ENCODE peak calls at places on chromosomes 7 and 10, in six cellular contexts. E is neural crest cell, X is PC-3, U is OCI-LY7, Y is pancreas, N is lung. W is an unnamed sample.

GRCh38 chr7:50166997-50167961 is 74.2 kb upstream of the ZPBP start:
- DNase-seq in E (no peak), X (no peak), U (peak; percentile 84), Y (no peak), N (no peak), W (no peak)

GRCh38 chr7:117110480-117111315 is 157.4 kb downstream of the ST7 start:
- DNase-seq in E (no peak), X (no peak), U (no peak), Y (no peak), N (no peak), W (peak; percentile 70)

GRCh38 chr7:47078241-47078640 is 503.7 kb downstream of the TNS3 start:
- DNase-seq in E (no peak), X (no peak), U (no peak), Y (no peak), N (no peak), W (no peak)

GRCh38 chr7:100369105-100369504 is 4.2 kb upstream of the PILRA start:
- DNase-seq in E (no peak), X (no peak), U (peak; percentile 86), Y (no peak), N (peak; percentile 68), W (peak; percentile 77)

GRCh38 chr10:7933262-7933661 is 115.0 kb downstream of the TAF3 start:
- DNase-seq in E (no peak), X (no peak), U (no peak), Y (no peak), N (no peak), W (no peak)

GRCh38 chr7:142301923-142302550 is 44.2 kb upstream of the PRSS58 start:
- DNase-seq in E (no peak), X (peak; percentile 31), U (peak; percentile 68), Y (no peak), N (no peak), W (peak; percentile 42)

GRCh38 chr7:92835140-92835850 is 1.1 kb downstream of the CDK6 start:
- DNase-seq in E (peak; percentile 65), X (peak; percentile 62), U (peak; percentile 65), Y (peak; percentile 65), N (peak; percentile 58), W (peak; percentile 65)

GRCh38 chr10:10605551-10606081 is 412.1 kb upstream of the CELF2 start:
- DNase-seq in E (no peak), X (no peak), U (no peak), Y (no peak), N (no peak), W (no peak)

GRCh38 chr10:43376828-43377227 is 5.4 kb downstream of the FXYD4 start:
- DNase-seq in E (no peak), X (no peak), U (peak; percentile 36), Y (no peak), N (no peak), W (no peak)

GRCh38 chr10:132691711-132692153 is 94.2 kb downstream of the NKX6-2 start:
- DNase-seq in E (no peak), X (no peak), U (no peak), Y (peak; percentile 41), N (no peak), W (no peak)

GRCh38 chr10:48690791-48691660 is 6.4 kb downstream of the WDFY4 start:
- DNase-seq in E (no peak), X (no peak), U (no peak), Y (no peak), N (no peak), W (no peak)

GRCh38 chr10:42974693-42975002 is 102.2 kb upstream of the RET start:
- DNase-seq in E (no peak), X (no peak), U (no peak), Y (peak; percentile 33), N (no peak), W (no peak)

GRCh38 chr10:113336549-113337130 is 216.2 kb upstream of the HABP2 start:
- DNase-seq in E (no peak), X (no peak), U (no peak), Y (no peak), N (no peak), W (no peak)

GRCh38 chr7:28804990-28805389 is 153.1 kb downstream of the TRIL start:
- DNase-seq in E (no peak), X (peak; percentile 74), U (no peak), Y (no peak), N (no peak), W (no peak)

GRCh38 chr7:129925416-129926002 is 27.3 kb downstream of the UBE2H start:
- DNase-seq in E (no peak), X (no peak), U (no peak), Y (no peak), N (no peak), W (no peak)

GRCh38 chr10:76301950-76302349 is 870.5 kb downstream of the LRMDA start:
- DNase-seq in E (no peak), X (peak; percentile 85), U (no peak), Y (no peak), N (no peak), W (no peak)

GRCh38 chr10:77532068-77532467 is 105.5 kb downstream of the KCNMA1 start:
- DNase-seq in E (no peak), X (no peak), U (no peak), Y (no peak), N (no peak), W (no peak)

GRCh38 chr7:151249732-151250072 is 1.2 kb upstream of the SMARCD3 start:
- DNase-seq in E (no peak), X (no peak), U (no peak), Y (peak; percentile 62), N (peak; percentile 77), W (no peak)

GRCh38 chr10:19204239-19204917 is 155.8 kb downstream of the MALRD1 start:
- DNase-seq in E (no peak), X (peak; percentile 62), U (no peak), Y (no peak), N (no peak), W (no peak)

GRCh38 chr10:72075184-72076115 is 12.9 kb downstream of the SPOCK2 start:
- DNase-seq in E (no peak), X (no peak), U (no peak), Y (peak; percentile 39), N (no peak), W (no peak)

GRCh38 chr10:119466655-119467054 is 75.9 kb downstream of the RGS10 start:
- DNase-seq in E (no peak), X (peak; percentile 70), U (no peak), Y (no peak), N (no peak), W (no peak)

GRCh38 chr7:42445691-42446090 is 208.7 kb upstream of the GLI3 start:
- DNase-seq in E (no peak), X (peak; percentile 36), U (no peak), Y (no peak), N (no peak), W (no peak)

GRCh38 chr7:157439149-157439548 is 102.3 kb downstream of the DNAJB6 start:
- DNase-seq in E (no peak), X (no peak), U (no peak), Y (peak; percentile 9), N (no peak), W (no peak)

GRCh38 chr7:97001656-97002554 is 3.4 kb upstream of the DLX6 start:
- DNase-seq in E (no peak), X (no peak), U (no peak), Y (no peak), N (no peak), W (no peak)

GRCh38 chr10:113060221-113061053 is 110.4 kb downstream of the TCF7L2 start:
- DNase-seq in E (no peak), X (no peak), U (no peak), Y (no peak), N (no peak), W (no peak)

GRCh38 chr10:131134001-131134576 is 177.4 kb downstream of the TCERG1L start:
- DNase-seq in E (no peak), X (no peak), U (no peak), Y (peak; percentile 20), N (no peak), W (no peak)

GRCh38 chr7:22452142-22452763 is 47.7 kb downstream of the STEAP1B start:
- DNase-seq in E (peak; percentile 70), X (peak; percentile 73), U (peak; percentile 86), Y (peak; percentile 89), N (peak; percentile 49), W (peak; percentile 54)

GRCh38 chr7:19920200-19920599 is 146.8 kb upstream of the TMEM196 start:
- DNase-seq in E (no peak), X (no peak), U (no peak), Y (no peak), N (no peak), W (no peak)

GRCh38 chr10:69839696-69840345 is 38.1 kb downstream of the COL13A1 start:
- DNase-seq in E (no peak), X (peak; percentile 97), U (no peak), Y (no peak), N (no peak), W (no peak)

GRCh38 chr10:13795653-13796555 is 209.1 kb downstream of the PRPF18 start:
- DNase-seq in E (no peak), X (no peak), U (peak; percentile 54), Y (no peak), N (no peak), W (no peak)

GRCh38 chr10:13417459-13418126 is 69.5 kb upstream of the SEPHS1 start:
- DNase-seq in E (no peak), X (no peak), U (no peak), Y (no peak), N (no peak), W (no peak)

GRCh38 chr10:87550741-87551140 is 46.0 kb downstream of the MINPP1 start:
- DNase-seq in E (no peak), X (no peak), U (no peak), Y (no peak), N (no peak), W (no peak)

DNA sequence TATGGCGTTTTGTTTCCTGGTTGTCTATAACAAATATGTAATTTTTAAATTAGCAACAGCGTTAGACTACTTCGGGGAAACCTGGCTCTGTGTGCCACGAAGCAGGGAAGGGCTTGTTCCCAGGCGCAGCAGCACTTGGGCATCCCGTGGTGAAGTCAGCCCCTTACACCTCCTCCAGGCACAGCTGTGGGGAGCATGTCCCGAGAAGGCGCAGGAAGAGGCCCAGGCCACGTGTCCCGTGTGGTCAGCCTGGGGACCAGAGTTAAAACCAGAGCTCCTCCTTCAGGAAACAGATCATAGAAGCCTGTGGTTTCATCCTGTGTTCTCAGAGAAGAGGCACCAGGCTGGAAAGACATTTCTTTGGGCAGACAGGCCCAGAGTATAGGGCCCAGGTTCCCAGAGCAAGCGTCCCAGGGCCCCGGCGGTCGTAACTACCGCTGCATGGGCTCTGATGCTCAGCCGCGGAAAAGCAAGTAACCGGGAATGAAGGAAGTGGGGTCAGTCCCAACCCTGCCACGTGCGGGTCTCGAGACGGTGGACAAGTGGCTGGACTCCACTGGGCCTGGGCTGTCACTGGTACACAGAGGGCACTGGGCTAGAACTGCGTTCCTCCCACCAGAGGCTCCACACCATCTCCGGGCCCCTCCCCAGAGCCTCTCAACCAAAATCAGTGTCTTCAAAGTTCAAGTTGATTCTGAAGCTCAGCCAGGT is 7.1 kb downstream of the NUDT1 start:
- DNase-seq in E (no peak), X (peak; percentile 80), U (no peak), Y (no peak), N (peak; percentile 50), W (no peak)
- TF ChIP-seq CTCF in E (no peak), X (peak; percentile 40), U (no peak), Y (no peak), N (no peak), W (peak; percentile 5)

GRCh38 chr10:86334515-86335085 is 32.0 kb downstream of the GRID1 start:
- DNase-seq in E (no peak), X (peak; percentile 50), U (no peak), Y (peak; percentile 10), N (no peak), W (no peak)
- TF ChIP-seq CTCF in E (no peak), X (peak; percentile 47), U (peak; percentile 43), Y (no peak), N (no peak), W (no peak)

GRCh38 chr7:128266891-128267839 is 26.1 kb downstream of the LEP start:
- DNase-seq in E (peak; percentile 18), X (peak; percentile 13), U (no peak), Y (no peak), N (peak; percentile 36), W (no peak)
- TF ChIP-seq CTCF in E (peak; percentile 30), X (no peak), U (no peak), Y (no peak), N (no peak), W (no peak)

GRCh38 chr10:44465430-44466115 is 80.7 kb upstream of the CXCL12 start:
- DNase-seq in E (no peak), X (no peak), U (no peak), Y (no peak), N (no peak), W (no peak)
- TF ChIP-seq CTCF in E (no peak), X (no peak), U (no peak), Y (no peak), N (no peak), W (no peak)

W was measured in GM13977.